ENCODE peak calls at places on chromosomes 3 and 15, in seven cellular contexts. One of them, this sample, is unnamed.

GRCh38 chr3:98697225-98697624 is 65.9 kb upstream of the ST3GAL6 start:
- DNase-seq in GM23248: no peak
- DNase-seq in RWPE1: no peak
- DNase-seq in ELR: peak
- DNase-seq in endothelial cell of umbilical vein: no peak
- DNase-seq in non-pigmented ciliary epithelial cell: no peak
- DNase-seq in ovary: no peak
- DNase-seq in this sample: no peak

GRCh38 chr3:115254492-115255196 is 107.6 kb upstream of the ZBTB20 start:
- DNase-seq in ovary: no peak
- DNase-seq in ELR: no peak
- DNase-seq in GM23248: no peak
- DNase-seq in endothelial cell of umbilical vein: no peak
- DNase-seq in non-pigmented ciliary epithelial cell: no peak
- DNase-seq in RWPE1: no peak
- DNase-seq in this sample: peak

GRCh38 chr3:196624008-196624790 is 15.3 kb upstream of the NRROS start:
- DNase-seq in RWPE1: no peak
- DNase-seq in GM23248: no peak
- DNase-seq in non-pigmented ciliary epithelial cell: no peak
- DNase-seq in endothelial cell of umbilical vein: no peak
- DNase-seq in ovary: no peak
- DNase-seq in ELR: no peak
- DNase-seq in this sample: no peak

GRCh38 chr15:98951493-98952320 is 55.9 kb downstream of the PGPEP1L start:
- DNase-seq in GM23248: no peak
- DNase-seq in ELR: no peak
- DNase-seq in ovary: peak
- DNase-seq in endothelial cell of umbilical vein: no peak
- DNase-seq in non-pigmented ciliary epithelial cell: no peak
- DNase-seq in RWPE1: no peak
- DNase-seq in this sample: peak

GRCh38 chr3:196502775-196503181 is 790 bp downstream of the RNF168 start:
- DNase-seq in non-pigmented ciliary epithelial cell: peak
- DNase-seq in ovary: peak
- DNase-seq in RWPE1: peak
- DNase-seq in endothelial cell of umbilical vein: peak
- DNase-seq in ELR: peak
- DNase-seq in GM23248: peak
- DNase-seq in this sample: peak

GRCh38 chr15:31371520-31372240 is 45.0 kb downstream of the KLF13 start:
- DNase-seq in GM23248: no peak
- DNase-seq in endothelial cell of umbilical vein: no peak
- DNase-seq in ovary: peak
- DNase-seq in non-pigmented ciliary epithelial cell: no peak
- DNase-seq in RWPE1: no peak
- DNase-seq in ELR: no peak
- DNase-seq in this sample: peak

GRCh38 chr3:139601191-139601961 is 61.8 kb upstream of the RBP1 start:
- DNase-seq in ELR: no peak
- DNase-seq in non-pigmented ciliary epithelial cell: no peak
- DNase-seq in endothelial cell of umbilical vein: no peak
- DNase-seq in RWPE1: peak
- DNase-seq in ovary: no peak
- DNase-seq in GM23248: peak
- DNase-seq in this sample: no peak

GRCh38 chr3:154122096-154122911 is 1.1 kb downstream of the ARHGEF26 start:
- DNase-seq in endothelial cell of umbilical vein: peak
- DNase-seq in ovary: peak
- DNase-seq in ELR: peak
- DNase-seq in RWPE1: peak
- DNase-seq in non-pigmented ciliary epithelial cell: no peak
- DNase-seq in GM23248: peak
- DNase-seq in this sample: no peak

GRCh38 chr15:29043731-29044485 is 158.1 kb downstream of the APBA2 start:
- DNase-seq in GM23248: no peak
- DNase-seq in RWPE1: no peak
- DNase-seq in non-pigmented ciliary epithelial cell: peak
- DNase-seq in ELR: peak
- DNase-seq in ovary: no peak
- DNase-seq in endothelial cell of umbilical vein: no peak
- DNase-seq in this sample: peak

GRCh38 chr3:158093526-158093925 is 12.7 kb downstream of the SHOX2 start:
- DNase-seq in RWPE1: no peak
- DNase-seq in non-pigmented ciliary epithelial cell: no peak
- DNase-seq in ELR: no peak
- DNase-seq in GM23248: no peak
- DNase-seq in endothelial cell of umbilical vein: no peak
- DNase-seq in ovary: no peak
- DNase-seq in this sample: no peak

GRCh38 chr3:40652072-40652471 is 127.3 kb downstream of the ZNF621 start:
- DNase-seq in RWPE1: no peak
- DNase-seq in GM23248: no peak
- DNase-seq in non-pigmented ciliary epithelial cell: no peak
- DNase-seq in endothelial cell of umbilical vein: no peak
- DNase-seq in ovary: no peak
- DNase-seq in ELR: no peak
- DNase-seq in this sample: no peak

GRCh38 chr3:48560648-48561018 is 2.9 kb downstream of the UCN2 start:
- DNase-seq in endothelial cell of umbilical vein: no peak
- DNase-seq in ELR: no peak
- DNase-seq in RWPE1: no peak
- DNase-seq in ovary: no peak
- DNase-seq in non-pigmented ciliary epithelial cell: no peak
- DNase-seq in GM23248: no peak
- DNase-seq in this sample: no peak

GRCh38 chr15:72368895-72369294 is 6.9 kb downstream of the HEXA start:
- DNase-seq in ovary: no peak
- DNase-seq in ELR: no peak
- DNase-seq in non-pigmented ciliary epithelial cell: no peak
- DNase-seq in endothelial cell of umbilical vein: no peak
- DNase-seq in RWPE1: no peak
- DNase-seq in GM23248: no peak
- DNase-seq in this sample: no peak

GRCh38 chr3:182837855-182838454 is 44.7 kb downstream of the ATP11B start:
- DNase-seq in RWPE1: peak
- DNase-seq in ELR: peak
- DNase-seq in endothelial cell of umbilical vein: peak
- DNase-seq in GM23248: peak
- DNase-seq in ovary: no peak
- DNase-seq in non-pigmented ciliary epithelial cell: no peak
- DNase-seq in this sample: no peak

GRCh38 chr3:80696280-80696679 is 928.5 kb upstream of the ROBO1 start:
- DNase-seq in ELR: peak
- DNase-seq in RWPE1: peak
- DNase-seq in endothelial cell of umbilical vein: peak
- DNase-seq in GM23248: no peak
- DNase-seq in non-pigmented ciliary epithelial cell: no peak
- DNase-seq in ovary: no peak
- DNase-seq in this sample: no peak